ENCODE peak calls at places on chromosomes 12 and 14, in ten cellular contexts. Z is neuronal stem cell, J is hepatocyte, T is fibroblast of lung, Q is heart right ventricle, B is endothelial cell of umbilical vein, E is OCI-LY7, Y is heart left ventricle, N is sigmoid colon, F is aorta. X is an unnamed sample.

GRCh38 chr12:19482551-19483109 is 43.3 kb downstream of the AEBP2 start:
- DNase-seq in Y (no peak), Q (peak; percentile 7), B (no peak), J (peak; percentile 25), N (no peak), E (no peak), F (peak; percentile 67), T (no peak), Z (no peak), X (no peak)

GRCh38 chr14:81406863-81407262 is 6.7 kb upstream of the STON2 start:
- DNase-seq in Y (no peak), F (no peak), N (no peak), J (peak; percentile 48), Z (no peak), B (no peak), T (peak; percentile 69), Q (no peak), E (no peak), X (peak; percentile 80)

GRCh38 chr14:39181693-39182047 is 6.6 kb downstream of the PNN start:
- DNase-seq in E (no peak), N (no peak), J (no peak), Y (no peak), Z (no peak), T (no peak), B (no peak), F (no peak), Q (no peak), X (no peak)

GRCh38 chr12:1465990-1466389 is 128.4 kb downstream of the FBXL14 start:
- DNase-seq in T (no peak), Y (no peak), N (no peak), F (no peak), J (no peak), B (no peak), E (no peak), Z (no peak), Q (no peak), X (no peak)

GRCh38 chr12:109592905-109593272 is 19.3 kb downstream of the MVK start:
- DNase-seq in Y (no peak), F (no peak), T (no peak), B (no peak), Q (no peak), E (no peak), Z (no peak), N (no peak), J (no peak), X (no peak)

GRCh38 chr12:1852076-1852475 is 31.7 kb downstream of the LRTM2 start:
- DNase-seq in Q (no peak), E (no peak), Y (no peak), T (no peak), N (no peak), B (no peak), J (no peak), F (no peak), Z (no peak), X (no peak)

GRCh38 chr14:44463386-44464004 is 43.6 kb downstream of the FSCB start:
- DNase-seq in Y (no peak), T (no peak), J (no peak), N (no peak), B (no peak), Q (no peak), Z (no peak), E (no peak), F (no peak), X (peak; percentile 75)

GRCh38 chr12:108604208-108604941 is 6.5 kb upstream of the TMEM119 start:
- DNase-seq in N (no peak), B (no peak), F (no peak), T (no peak), Y (no peak), J (no peak), Z (no peak), Q (no peak), E (no peak), X (no peak)

GRCh38 chr14:93532550-93532949 is 101.8 kb downstream of the UNC79 start:
- DNase-seq in Y (no peak), J (no peak), Q (no peak), T (no peak), Z (no peak), B (no peak), F (no peak), N (no peak), E (no peak), X (no peak)

GRCh38 chr12:132167610-132168310 is 23.5 kb downstream of the NOC4L start:
- DNase-seq in Y (no peak), B (no peak), Q (no peak), F (peak; percentile 44), E (peak; percentile 11), J (no peak), T (no peak), N (no peak), Z (no peak), X (no peak)

GRCh38 chr14:64611358-64612020 is 61.7 kb downstream of the PPP1R36 start:
- DNase-seq in J (no peak), T (peak; percentile 63), Y (no peak), F (no peak), B (no peak), Q (no peak), E (no peak), N (no peak), Z (no peak), X (no peak)

GRCh38 chr14:86640288-86640687 is 1110.3 kb downstream of the FLRT2 start:
- DNase-seq in Y (no peak), T (no peak), N (no peak), Q (no peak), B (no peak), J (no peak), Z (no peak), E (no peak), F (no peak), X (no peak)

GRCh38 chr14:54483073-54483745 is 5.6 kb downstream of the GMFB start:
- DNase-seq in J (no peak), Q (no peak), Z (no peak), F (no peak), T (no peak), N (no peak), B (no peak), Y (no peak), E (peak; percentile 71), X (no peak)

GRCh38 chr12:118346895-118347294 is 25.8 kb downstream of the TAOK3 start:
- DNase-seq in Z (no peak), J (no peak), F (no peak), Q (no peak), N (no peak), Y (no peak), B (no peak), T (no peak), E (no peak), X (no peak)

GRCh38 chr12:55847033-55847432 is 4.3 kb upstream of the MMP19 start:
- DNase-seq in T (peak; percentile 72), J (no peak), Y (no peak), Z (no peak), N (peak; percentile 78), B (peak; percentile 25), E (no peak), Q (no peak), F (peak; percentile 82), X (peak; percentile 36)

GRCh38 chr14:91901449-91902250 is 34.3 kb upstream of the TC2N start:
- DNase-seq in T (peak; percentile 58), Z (no peak), N (peak; percentile 90), B (peak; percentile 54), Y (no peak), E (no peak), Q (no peak), J (no peak), F (no peak), X (no peak)

DNA sequence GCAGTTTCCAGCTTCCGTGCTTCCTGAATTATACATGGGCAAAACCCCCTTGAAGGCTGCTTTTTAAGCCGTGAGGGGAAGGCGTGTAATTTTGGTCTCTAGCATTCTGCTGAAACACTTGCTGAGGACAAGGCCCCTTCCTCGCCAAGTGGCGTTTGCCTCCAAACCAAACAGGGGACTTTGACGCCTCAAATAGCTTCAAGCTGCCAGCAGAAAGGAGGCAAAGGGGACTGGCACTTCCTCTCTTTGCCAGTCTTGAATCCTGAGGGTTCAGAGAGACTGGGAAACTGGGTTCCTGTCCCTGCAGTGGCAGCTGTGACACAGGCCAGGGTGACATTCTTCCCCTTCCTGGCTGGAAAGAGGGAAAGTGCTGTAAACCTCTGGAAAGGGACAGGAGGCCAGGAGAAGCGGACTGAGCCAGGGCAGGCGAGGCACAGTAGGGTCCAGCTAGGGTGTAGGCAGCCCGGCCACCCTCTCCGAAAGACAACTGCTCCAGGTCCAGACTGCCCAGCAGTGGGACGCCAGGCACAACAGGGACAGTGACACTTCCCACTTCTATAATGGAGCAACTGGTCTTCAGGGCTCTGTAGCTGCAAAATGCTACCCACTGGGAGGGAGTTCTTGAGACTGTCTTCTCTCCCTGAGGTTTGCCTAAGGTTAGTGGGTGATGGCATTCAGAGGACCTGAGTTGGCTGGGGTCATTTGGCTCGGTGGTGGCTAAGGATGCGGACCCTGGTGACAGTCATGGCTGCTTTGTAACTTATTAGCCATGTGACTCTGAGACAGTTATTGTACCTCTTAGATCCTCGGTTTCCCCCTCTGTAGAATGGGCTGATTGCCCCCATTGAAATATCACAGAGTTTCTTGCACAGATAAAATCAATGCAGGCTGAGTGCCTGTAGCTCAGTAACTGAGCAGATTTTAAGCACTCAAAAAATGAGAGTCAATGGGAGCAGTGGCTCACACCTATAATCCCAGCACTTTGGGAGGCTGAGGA is 96.4 kb upstream of the MED13L start:
- DNase-seq in Q (no peak), T (no peak), B (no peak), N (no peak), F (peak; percentile 69), J (no peak), E (no peak), Y (no peak), Z (no peak), X (no peak)
- H3K27ac ChIP-seq in Q (no peak overlapping the region), T (no peak overlapping the region), B (no peak overlapping the region), N (no peak overlapping the region), F (peak overlapping the region; percentile 70), J (no peak overlapping the region), E (no peak overlapping the region), Y (no peak overlapping the region), Z (no peak overlapping the region), X (no peak overlapping the region)

GRCh38 chr14:74902941-74903705 is 19.9 kb downstream of the RPS6KL1 start:
- DNase-seq in T (no peak), B (no peak), N (no peak), Q (no peak), J (no peak), E (no peak), F (no peak), Y (no peak), Z (no peak), X (no peak)
- H3K36me3 ChIP-seq in T (peaks cover 26% of the 10 kb centered on the region), B (peaks cover 40% of the 10 kb centered on the region), N (peaks cover 67% of the 10 kb centered on the region), Q (peaks cover 55% of the 10 kb centered on the region), J (no peaks in the 10 kb centered on the region), E (peaks cover 88% of the 10 kb centered on the region), F (peaks cover 5% of the 10 kb centered on the region), Y (peaks cover 71% of the 10 kb centered on the region), Z (peaks cover 48% of the 10 kb centered on the region), X (peaks cover 43% of the 10 kb centered on the region)

GRCh38 chr14:106062502-106063272 is 536.3 kb downstream of the TMEM121 start:
- DNase-seq in Z (no peak), B (no peak), Q (no peak), N (no peak), J (no peak), T (no peak), E (no peak), F (no peak), Y (no peak), X (no peak)
- H3K9me3 ChIP-seq in Z (no peaks in the 10 kb centered on the region), B (peaks cover 3% of the 10 kb centered on the region), Q (no peaks in the 10 kb centered on the region), N (no peaks in the 10 kb centered on the region), J (no peaks in the 10 kb centered on the region), T (no peaks in the 10 kb centered on the region), E (no peaks in the 10 kb centered on the region), F (peaks cover 1% of the 10 kb centered on the region), Y (no peaks in the 10 kb centered on the region), X (no peaks in the 10 kb centered on the region)

DNA sequence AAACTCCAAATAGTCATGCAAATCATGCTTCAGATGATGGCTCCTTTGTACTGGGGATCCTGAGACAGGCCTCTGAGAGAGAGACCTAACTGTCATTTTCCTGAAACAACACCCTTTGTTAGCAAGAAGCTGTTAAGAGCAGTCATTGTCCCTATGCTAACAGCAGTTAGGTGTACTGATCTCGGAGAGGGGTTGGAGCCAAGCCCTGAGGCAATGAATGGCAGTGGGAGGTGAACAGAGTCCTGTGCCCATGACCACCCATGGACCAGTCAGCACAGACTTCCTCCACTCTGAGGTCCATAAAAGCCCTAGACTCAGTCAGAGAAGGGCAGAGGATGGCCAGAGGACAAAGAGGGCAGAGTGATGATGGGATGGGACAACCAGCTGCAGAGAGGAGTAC is 747.6 kb upstream of the LRFN5 start:
- DNase-seq in E (no peak), Y (no peak), Q (no peak), Z (no peak), T (no peak), F (no peak), N (no peak), B (no peak), J (no peak), X (no peak)
- H3K27ac ChIP-seq in E (no peak overlapping the region), Y (no peak overlapping the region), Q (no peak overlapping the region), Z (no peak overlapping the region), T (no peak overlapping the region), F (no peak overlapping the region), N (no peak overlapping the region), B (no peak overlapping the region), J (no peak overlapping the region), X (no peak overlapping the region)

X was measured in SJCRH30.